ENCODE peak calls at places on chromosome 19, in five cellular contexts. I is Karpas-422, S is body of pancreas, Q is colonic mucosa, P is GM23248. Z is an unnamed sample.

GRCh38 chr19:47493378-47494210 is 9.6 kb upstream of the KPTN start:
- DNase-seq in I (no peak), S (no peak), Q (no peak), P (no peak), Z (no peak)

GRCh38 chr19:55546822-55547614 is 1.7 kb upstream of the SBK3 start:
- DNase-seq in I (no peak), S (peak; percentile 73), Q (peak; percentile 46), P (peak; percentile 79), Z (no peak)

GRCh38 chr19:20503536-20503935 is 62.0 kb downstream of the ZNF737 start:
- DNase-seq in I (no peak), S (peak; percentile 59), Q (no peak), P (peak; percentile 27), Z (no peak)

GRCh38 chr19:33677745-33678426 is 56.1 kb downstream of the CHST8 start:
- DNase-seq in I (no peak), S (no peak), Q (no peak), P (no peak), Z (no peak)

GRCh38 chr19:29804493-29804892 is 7.3 kb upstream of the CCNE1 start:
- DNase-seq in I (peak; percentile 47), S (no peak), Q (no peak), P (no peak), Z (no peak)

GRCh38 chr19:45376045-45376724 is 5.8 kb upstream of the ERCC2 start:
- DNase-seq in I (no peak), S (peak; percentile 77), Q (no peak), P (peak; percentile 88), Z (no peak)

GRCh38 chr19:10328558-10329429 is 4.5 kb downstream of the RAVER1 start:
- DNase-seq in I (no peak), S (no peak), Q (no peak), P (no peak), Z (no peak)

GRCh38 chr19:16338470-16339360 is 14.1 kb downstream of the KLF2 start:
- DNase-seq in I (no peak), S (peak; percentile 61), Q (no peak), P (peak; percentile 95), Z (no peak)

GRCh38 chr19:38693380-38694223 is 46.2 kb downstream of the ACTN4 start:
- DNase-seq in I (no peak), S (peak; percentile 67), Q (no peak), P (peak; percentile 79), Z (no peak)

GRCh38 chr19:16951529-16951928 is 62.7 kb downstream of the F2RL3 start:
- DNase-seq in I (no peak), S (no peak), Q (no peak), P (no peak), Z (no peak)

GRCh38 chr19:39671739-39672363 is 16.1 kb downstream of the LGALS16 start:
- DNase-seq in I (peak; percentile 93), S (peak; percentile 59), Q (peak; percentile 33), P (peak; percentile 60), Z (peak; percentile 3)

GRCh38 chr19:2053601-2054389 is 2.8 kb upstream of the MKNK2 start:
- DNase-seq in I (no peak), S (peak; percentile 81), Q (peak; percentile 68), P (no peak), Z (no peak)

GRCh38 chr19:15249912-15250634 is 17.8 kb upstream of the EPHX3 start:
- DNase-seq in I (no peak), S (peak; percentile 61), Q (peak; percentile 42), P (peak; percentile 97), Z (no peak)

GRCh38 chr19:30333291-30334065 is 38.7 kb upstream of the ZNF536 start:
- DNase-seq in I (no peak), S (no peak), Q (no peak), P (no peak), Z (no peak)

GRCh38 chr19:45467115-45467455 is 711 bp upstream of the FOSB start:
- DNase-seq in I (peak; percentile 59), S (no peak), Q (no peak), P (peak; percentile 63), Z (no peak)

DNA sequence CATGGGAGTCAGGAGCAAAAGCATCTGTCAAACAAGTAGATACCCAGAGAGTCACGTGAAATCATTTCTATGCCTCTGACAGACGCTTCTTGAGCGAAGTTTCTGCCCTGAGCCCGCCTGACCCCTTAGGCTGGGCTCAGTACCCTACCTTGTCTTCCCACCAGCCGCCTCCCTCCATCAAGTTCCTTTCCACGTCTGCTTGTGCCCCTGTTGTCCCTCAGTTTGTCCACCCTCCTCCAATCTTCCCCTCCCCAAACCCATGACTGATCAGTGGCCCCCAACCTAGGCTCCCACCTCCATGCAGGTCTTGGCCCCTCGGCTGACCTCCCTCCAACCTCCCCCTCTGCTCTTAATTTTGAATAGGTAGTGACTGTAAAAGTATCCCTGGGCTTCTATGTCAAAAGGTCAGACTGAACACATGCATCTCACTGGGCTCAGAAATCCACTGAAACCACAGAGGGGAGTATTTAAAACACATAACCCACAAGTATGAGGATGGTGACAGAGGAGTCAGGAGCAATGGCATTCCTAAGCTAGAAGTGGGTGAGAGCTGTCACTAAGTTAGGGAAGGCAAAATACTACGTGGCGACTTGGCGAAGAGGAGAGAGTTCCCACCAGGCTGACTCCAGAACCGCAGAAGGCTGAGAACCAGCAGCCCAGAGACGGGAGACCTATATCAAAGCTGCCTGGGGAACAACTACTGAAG is 1.7 kb upstream of the ZNF446 start:
- DNase-seq in I (no peak), S (no peak), Q (no peak), P (peak; percentile 56), Z (no peak)
- H3K27ac ChIP-seq in I (no peak overlapping the region), S (no peak overlapping the region), Q (no peak overlapping the region), P (peak overlapping the region; percentile 94), Z (no peak overlapping the region)

DNA sequence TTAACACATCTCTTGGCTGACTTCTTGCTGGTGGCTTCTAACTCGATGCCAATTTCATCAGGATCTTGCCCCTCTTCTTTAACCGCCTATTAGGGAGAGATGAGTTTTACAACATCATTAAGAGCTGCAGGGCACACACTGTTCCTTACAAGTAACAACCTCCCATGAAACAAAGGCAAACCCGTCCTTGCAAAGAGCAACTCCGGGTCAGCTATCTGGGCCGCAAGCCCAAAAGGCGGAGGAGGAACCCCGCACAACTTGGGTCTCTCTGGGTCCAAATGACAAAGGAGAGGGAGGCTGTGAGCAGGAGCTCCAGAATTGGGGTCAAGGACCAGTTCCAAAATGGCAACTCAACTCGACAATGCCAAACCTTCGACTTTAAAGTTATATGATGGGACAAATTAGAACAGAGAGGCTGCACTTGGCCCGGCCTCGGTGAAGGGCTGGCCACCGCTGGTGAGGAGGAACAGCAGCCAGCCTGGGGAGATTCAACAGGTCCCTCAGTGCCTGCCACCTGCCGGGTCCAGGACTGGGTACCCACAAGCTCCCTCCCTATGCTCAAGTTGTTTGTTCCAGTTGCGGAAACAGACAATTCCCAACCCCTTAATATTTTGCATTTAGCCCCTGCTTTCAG is 1.1 kb downstream of the SAFB2 start:
- DNase-seq in I (no peak), S (peak; percentile 27), Q (peak; percentile 27), P (no peak), Z (peak; percentile 61)
- H3K27ac ChIP-seq in I (peak overlapping the region; percentile 77), S (peak overlapping the region; percentile 95), Q (peak overlapping the region; percentile 93), P (peak overlapping the region; percentile 65), Z (peak overlapping the region; percentile 92)

DNA sequence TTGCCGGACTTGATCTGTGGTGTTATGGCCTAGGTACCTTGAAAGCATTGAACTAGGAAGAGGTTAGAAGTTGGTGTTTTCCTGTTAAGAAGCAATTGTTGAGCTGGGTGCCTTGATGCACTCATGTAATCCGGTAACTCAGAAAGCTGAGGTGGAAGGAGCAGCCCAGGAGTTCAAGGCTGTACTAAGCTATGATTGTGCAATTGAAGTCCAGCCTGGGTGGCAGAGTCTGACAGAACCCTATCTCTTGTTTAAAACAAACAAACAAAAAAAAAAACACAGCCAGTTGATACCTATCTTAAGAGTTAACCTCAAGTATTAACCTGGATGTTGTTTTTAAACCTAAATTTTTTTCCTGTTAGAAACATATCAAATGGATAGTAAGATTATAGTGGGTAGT is 19.3 kb downstream of the SAFB start:
- DNase-seq in I (no peak), S (no peak), Q (no peak), P (no peak), Z (no peak)
- H3K27ac ChIP-seq in I (no peak overlapping the region), S (no peak overlapping the region), Q (no peak overlapping the region), P (no peak overlapping the region), Z (no peak overlapping the region)

DNA sequence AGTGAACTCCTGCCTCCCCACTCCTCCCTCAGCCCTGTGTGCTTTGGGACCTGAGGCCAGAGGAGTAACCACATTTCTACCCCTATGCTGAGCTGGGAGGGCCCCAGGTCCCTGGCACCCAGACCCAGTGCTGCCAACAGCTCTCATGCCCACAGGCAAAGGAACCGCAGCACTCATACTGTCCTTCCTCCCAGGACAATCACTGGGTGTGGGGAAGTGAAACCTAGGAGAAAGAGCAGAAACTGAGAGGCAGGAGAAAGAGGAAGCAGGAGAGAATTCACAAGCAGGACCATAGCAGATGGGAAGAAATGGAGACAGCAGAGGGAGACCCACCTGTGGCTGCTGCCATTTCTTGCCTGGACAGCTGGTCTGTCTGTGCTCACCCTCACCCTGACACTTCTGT is 18.8 kb downstream of the CCDC97 start:
- DNase-seq in I (no peak), S (peak; percentile 57), Q (no peak), P (no peak), Z (no peak)
- H3K27ac ChIP-seq in I (peak overlapping the region; percentile 58), S (no peak overlapping the region), Q (peak overlapping the region; percentile 67), P (no peak overlapping the region), Z (no peak overlapping the region)

Z was measured in substantia nigra.